ENCODE peak calls at places on chromosome 10, in four cellular contexts. J is RWPE2, I is A549, T is tibial nerve. U is an unnamed sample.

GRCh38 chr10:27998178-27998953 is 513 bp downstream of the ODAD2 start:
- DNase-seq in J (peak), I (no peak), T (no peak), U (peak)

GRCh38 chr10:34804306-34804705 is 10.8 kb downstream of the PARD3 start:
- DNase-seq in J (no peak), I (no peak), T (no peak), U (no peak)

GRCh38 chr10:64079341-64079740 is 558.1 kb downstream of the REEP3 start:
- DNase-seq in J (no peak), I (no peak), T (no peak), U (no peak)

GRCh38 chr10:61688551-61689308 is 26.0 kb downstream of the CABCOCO1 start:
- DNase-seq in J (no peak), I (no peak), T (no peak), U (no peak)

GRCh38 chr10:125953778-125954385 is 57.5 kb downstream of the FANK1 start:
- DNase-seq in J (no peak), I (no peak), T (no peak), U (no peak)

GRCh38 chr10:29734980-29735627 is 100.3 kb upstream of the SVIL start:
- DNase-seq in J (no peak), I (peak), T (peak), U (peak)

GRCh38 chr10:125739994-125740679 is 20.6 kb downstream of the EDRF1 start:
- DNase-seq in J (no peak), I (no peak), T (no peak), U (no peak)

GRCh38 chr10:68440898-68441297 is 30.9 kb downstream of the DNA2 start:
- DNase-seq in J (no peak), I (no peak), T (no peak), U (no peak)

GRCh38 chr10:73876566-73876965 is 2.2 kb upstream of the CAMK2G start:
- DNase-seq in J (no peak), I (no peak), T (no peak), U (no peak)

GRCh38 chr10:66627156-66627555 is 298.7 kb upstream of the LRRTM3 start:
- DNase-seq in J (no peak), I (peak), T (no peak), U (no peak)
- TF ChIP-seq CTCF in J (peak), I (no peak), T (no peak), U (peak)

GRCh38 chr10:118106426-118106825 is 59.7 kb upstream of the RAB11FIP2 start:
- DNase-seq in J (no peak), I (no peak), T (no peak), U (no peak)
- TF ChIP-seq CTCF in J (peak), I (peak), T (no peak), U (peak)

GRCh38 chr10:122567056-122567660 is 6.6 kb downstream of the DMBT1 start:
- DNase-seq in J (no peak), I (no peak), T (no peak), U (no peak)
- TF ChIP-seq CTCF in J (peak), I (peak), T (no peak), U (peak)

GRCh38 chr10:121088524-121088923 is 237.4 kb downstream of the WDR11 start:
- DNase-seq in J (no peak), I (no peak), T (no peak), U (no peak)
- TF ChIP-seq CTCF in J (peak), I (no peak), T (no peak), U (peak)

DNA sequence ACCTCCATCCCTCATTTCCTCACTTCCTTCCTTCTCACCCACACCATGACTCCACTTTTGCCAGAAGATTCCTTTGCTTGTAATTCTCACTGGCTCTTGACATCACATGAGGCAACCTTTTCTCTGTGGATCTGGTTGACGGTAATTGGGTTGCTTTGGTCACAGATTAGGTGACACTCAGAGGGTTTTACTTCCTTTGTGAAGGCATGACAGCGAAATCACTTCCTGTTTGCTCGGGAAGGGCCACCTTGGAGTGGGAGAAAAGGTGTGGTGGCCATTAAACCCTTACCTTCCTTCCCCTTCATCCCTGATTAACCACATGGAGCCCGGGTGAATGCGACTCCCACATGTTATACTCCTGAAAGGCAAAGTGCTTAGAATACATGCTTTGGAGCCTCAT is 30.2 kb downstream of the CUZD1 start:
- DNase-seq in J (no peak), I (no peak), T (no peak), U (no peak)
- TF ChIP-seq CTCF in J (no peak), I (no peak), T (no peak), U (no peak)

GRCh38 chr10:5584895-5585516 is 60.2 kb downstream of the CALML3 start:
- DNase-seq in J (peak), I (peak), T (no peak), U (no peak)
- TF ChIP-seq CTCF in J (no peak), I (no peak), T (no peak), U (no peak)

DNA sequence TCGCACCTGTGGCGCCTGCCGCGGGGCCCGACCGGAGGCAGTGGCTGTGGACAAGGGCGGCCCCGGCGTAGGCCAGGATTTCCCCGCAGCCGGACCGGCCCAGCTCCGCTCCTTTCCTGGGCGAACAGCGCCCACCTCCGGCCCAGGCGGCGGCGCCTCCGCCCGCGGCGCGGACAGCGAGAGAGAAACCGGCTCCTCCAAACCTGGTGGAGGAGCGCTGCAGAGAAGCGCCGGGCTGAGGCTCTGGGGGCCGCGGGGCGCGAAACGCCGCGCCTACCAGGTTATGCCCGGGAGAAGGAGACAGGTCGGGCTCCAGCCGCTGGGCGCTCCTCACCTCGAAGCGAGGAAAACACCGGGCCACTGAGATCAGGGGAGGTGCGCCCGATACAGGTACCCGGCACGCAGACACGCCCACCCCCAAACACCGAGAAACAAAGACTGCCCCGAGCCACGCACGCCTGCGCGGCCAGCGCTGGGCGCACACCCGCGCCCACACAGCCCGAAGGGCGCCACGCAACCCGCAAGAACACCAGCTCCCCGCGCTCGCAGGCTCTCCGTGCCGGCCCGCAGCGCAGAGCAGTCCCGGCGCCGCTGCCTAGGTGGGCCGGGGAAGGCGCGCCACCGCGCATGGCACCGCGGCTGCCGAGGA is 3.3 kb downstream of the GRID1 start:
- DNase-seq in J (peak), I (peak), T (no peak), U (peak)
- TF ChIP-seq CTCF in J (peak), I (peak), T (peak), U (peak)

DNA sequence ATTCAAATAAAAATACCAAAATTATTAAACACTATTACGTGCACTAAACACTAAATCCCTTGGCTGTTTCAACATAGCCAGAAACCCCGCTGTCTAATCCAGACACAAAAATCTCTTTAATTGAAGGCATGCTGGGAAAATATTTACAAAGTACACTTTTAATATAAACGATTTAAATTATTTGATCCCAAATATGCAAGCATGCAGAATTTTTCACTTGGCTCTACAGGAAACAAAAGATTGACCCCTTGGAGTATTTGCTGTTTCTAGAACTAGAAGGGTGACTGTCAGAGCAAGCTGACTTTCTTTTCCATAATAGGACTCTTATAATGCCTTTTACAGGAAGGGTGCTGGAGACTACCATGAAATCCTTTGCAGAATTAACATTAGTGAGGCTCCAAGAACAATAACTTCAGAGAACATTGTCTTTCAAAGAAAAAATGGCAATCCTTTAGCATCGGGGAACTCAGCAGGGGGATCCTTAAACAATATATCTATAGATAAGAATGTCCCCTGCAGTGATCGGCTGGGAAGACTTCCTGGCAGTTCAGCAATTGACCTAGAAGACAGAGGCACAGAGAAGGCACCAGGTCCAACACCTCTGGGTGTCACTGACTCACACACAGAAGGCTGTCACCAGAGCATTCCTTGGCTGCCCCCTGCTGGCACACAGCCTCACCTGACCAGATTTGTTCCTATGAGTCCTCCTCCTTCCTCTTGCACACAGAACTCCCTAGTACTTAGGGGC is 55.8 kb upstream of the MRLN start:
- DNase-seq in J (no peak), I (peak), T (peak), U (peak)
- TF ChIP-seq CTCF in J (peak), I (peak), T (peak), U (peak)